ENCODE peak calls at places on chromosome 5, in ten cellular contexts. One of them, this sample, is unnamed.

GRCh38 chr5:93874491-93874890 is 133.1 kb upstream of the POU5F2 start:
- DNase-seq in mesendoderm: no peak
- DNase-seq in IMR-90: peak
- DNase-seq in heart right ventricle: no peak
- DNase-seq in cardiac muscle cell: no peak
- DNase-seq in breast epithelium: no peak
- DNase-seq in body of pancreas: no peak
- DNase-seq in CD8-positive, alpha-beta T cell: no peak
- DNase-seq in right atrium auricular region: no peak
- DNase-seq in CD4-positive, alpha-beta T cell: no peak
- DNase-seq in this sample: no peak

GRCh38 chr5:37889612-37890317 is 49.9 kb upstream of the GDNF start:
- DNase-seq in mesendoderm: peak
- DNase-seq in IMR-90: peak
- DNase-seq in heart right ventricle: no peak
- DNase-seq in cardiac muscle cell: no peak
- DNase-seq in breast epithelium: no peak
- DNase-seq in body of pancreas: no peak
- DNase-seq in CD8-positive, alpha-beta T cell: no peak
- DNase-seq in right atrium auricular region: no peak
- DNase-seq in CD4-positive, alpha-beta T cell: no peak
- DNase-seq in this sample: no peak

GRCh38 chr5:76893294-76893693 is 43.5 kb downstream of the S100Z start:
- DNase-seq in mesendoderm: no peak
- DNase-seq in IMR-90: no peak
- DNase-seq in heart right ventricle: no peak
- DNase-seq in cardiac muscle cell: no peak
- DNase-seq in breast epithelium: no peak
- DNase-seq in body of pancreas: no peak
- DNase-seq in CD8-positive, alpha-beta T cell: no peak
- DNase-seq in right atrium auricular region: no peak
- DNase-seq in CD4-positive, alpha-beta T cell: no peak
- DNase-seq in this sample: no peak

GRCh38 chr5:170407062-170407461 is 17.9 kb upstream of the KCNMB1 start:
- DNase-seq in mesendoderm: no peak
- DNase-seq in IMR-90: no peak
- DNase-seq in heart right ventricle: no peak
- DNase-seq in cardiac muscle cell: no peak
- DNase-seq in breast epithelium: no peak
- DNase-seq in body of pancreas: no peak
- DNase-seq in CD8-positive, alpha-beta T cell: no peak
- DNase-seq in right atrium auricular region: no peak
- DNase-seq in CD4-positive, alpha-beta T cell: no peak
- DNase-seq in this sample: no peak

GRCh38 chr5:72584466-72584865 is 77.3 kb upstream of the ZNF366 start:
- DNase-seq in mesendoderm: no peak
- DNase-seq in IMR-90: no peak
- DNase-seq in heart right ventricle: no peak
- DNase-seq in cardiac muscle cell: no peak
- DNase-seq in breast epithelium: no peak
- DNase-seq in body of pancreas: no peak
- DNase-seq in CD8-positive, alpha-beta T cell: no peak
- DNase-seq in right atrium auricular region: no peak
- DNase-seq in CD4-positive, alpha-beta T cell: no peak
- DNase-seq in this sample: no peak

GRCh38 chr5:61625682-61626620 is 293.9 kb downstream of the ZSWIM6 start:
- DNase-seq in mesendoderm: peak
- DNase-seq in IMR-90: peak
- DNase-seq in heart right ventricle: peak
- DNase-seq in cardiac muscle cell: peak
- DNase-seq in breast epithelium: peak
- DNase-seq in body of pancreas: peak
- DNase-seq in CD8-positive, alpha-beta T cell: peak
- DNase-seq in right atrium auricular region: peak
- DNase-seq in CD4-positive, alpha-beta T cell: no peak
- DNase-seq in this sample: no peak

GRCh38 chr5:77400645-77401044 is 91.5 kb downstream of the WDR41 start:
- DNase-seq in mesendoderm: no peak
- DNase-seq in IMR-90: peak
- DNase-seq in heart right ventricle: no peak
- DNase-seq in cardiac muscle cell: no peak
- DNase-seq in breast epithelium: no peak
- DNase-seq in body of pancreas: no peak
- DNase-seq in CD8-positive, alpha-beta T cell: no peak
- DNase-seq in right atrium auricular region: no peak
- DNase-seq in CD4-positive, alpha-beta T cell: no peak
- DNase-seq in this sample: no peak

GRCh38 chr5:67879619-67880357 is 335.8 kb upstream of the PIK3R1 start:
- DNase-seq in mesendoderm: no peak
- DNase-seq in IMR-90: no peak
- DNase-seq in heart right ventricle: no peak
- DNase-seq in cardiac muscle cell: no peak
- DNase-seq in breast epithelium: no peak
- DNase-seq in body of pancreas: no peak
- DNase-seq in CD8-positive, alpha-beta T cell: no peak
- DNase-seq in right atrium auricular region: no peak
- DNase-seq in CD4-positive, alpha-beta T cell: no peak
- DNase-seq in this sample: no peak

GRCh38 chr5:132668706-132669454 is 4.9 kb upstream of the IL4 start:
- DNase-seq in mesendoderm: no peak
- DNase-seq in IMR-90: no peak
- DNase-seq in heart right ventricle: no peak
- DNase-seq in cardiac muscle cell: no peak
- DNase-seq in breast epithelium: no peak
- DNase-seq in body of pancreas: no peak
- DNase-seq in CD8-positive, alpha-beta T cell: no peak
- DNase-seq in right atrium auricular region: no peak
- DNase-seq in CD4-positive, alpha-beta T cell: no peak
- DNase-seq in this sample: no peak

GRCh38 chr5:170480277-170480676 is 23.5 kb upstream of the KCNIP1 start:
- DNase-seq in mesendoderm: no peak
- DNase-seq in IMR-90: no peak
- DNase-seq in heart right ventricle: no peak
- DNase-seq in cardiac muscle cell: no peak
- DNase-seq in breast epithelium: no peak
- DNase-seq in body of pancreas: no peak
- DNase-seq in CD8-positive, alpha-beta T cell: no peak
- DNase-seq in right atrium auricular region: no peak
- DNase-seq in CD4-positive, alpha-beta T cell: no peak
- DNase-seq in this sample: no peak

GRCh38 chr5:38622723-38623129 is 66.3 kb upstream of the LIFR start:
- DNase-seq in mesendoderm: no peak
- DNase-seq in IMR-90: no peak
- DNase-seq in heart right ventricle: no peak
- DNase-seq in cardiac muscle cell: no peak
- DNase-seq in breast epithelium: no peak
- DNase-seq in body of pancreas: no peak
- DNase-seq in CD8-positive, alpha-beta T cell: no peak
- DNase-seq in right atrium auricular region: no peak
- DNase-seq in CD4-positive, alpha-beta T cell: no peak
- DNase-seq in this sample: no peak

GRCh38 chr5:180333661-180334060 is 19.5 kb downstream of the GFPT2 start:
- DNase-seq in mesendoderm: no peak
- DNase-seq in IMR-90: peak
- DNase-seq in heart right ventricle: no peak
- DNase-seq in cardiac muscle cell: no peak
- DNase-seq in breast epithelium: no peak
- DNase-seq in body of pancreas: no peak
- DNase-seq in CD8-positive, alpha-beta T cell: no peak
- DNase-seq in right atrium auricular region: no peak
- DNase-seq in CD4-positive, alpha-beta T cell: no peak
- DNase-seq in this sample: no peak

GRCh38 chr5:104494043-104494442 is 931.5 kb upstream of the NUDT12 start:
- DNase-seq in mesendoderm: no peak
- DNase-seq in IMR-90: no peak
- DNase-seq in heart right ventricle: no peak
- DNase-seq in cardiac muscle cell: no peak
- DNase-seq in breast epithelium: no peak
- DNase-seq in body of pancreas: no peak
- DNase-seq in CD8-positive, alpha-beta T cell: no peak
- DNase-seq in right atrium auricular region: no peak
- DNase-seq in CD4-positive, alpha-beta T cell: no peak
- DNase-seq in this sample: no peak

GRCh38 chr5:7795311-7795710 is 55.6 kb downstream of the CFAP90 start:
- DNase-seq in mesendoderm: no peak
- DNase-seq in IMR-90: no peak
- DNase-seq in heart right ventricle: no peak
- DNase-seq in cardiac muscle cell: no peak
- DNase-seq in breast epithelium: no peak
- DNase-seq in body of pancreas: no peak
- DNase-seq in CD8-positive, alpha-beta T cell: no peak
- DNase-seq in right atrium auricular region: no peak
- DNase-seq in CD4-positive, alpha-beta T cell: no peak
- DNase-seq in this sample: no peak

GRCh38 chr5:169003721-169004481 is 297.0 kb downstream of the SLIT3 start:
- DNase-seq in mesendoderm: peak
- DNase-seq in IMR-90: no peak
- DNase-seq in heart right ventricle: no peak
- DNase-seq in cardiac muscle cell: peak
- DNase-seq in breast epithelium: no peak
- DNase-seq in body of pancreas: no peak
- DNase-seq in CD8-positive, alpha-beta T cell: no peak
- DNase-seq in right atrium auricular region: no peak
- DNase-seq in CD4-positive, alpha-beta T cell: no peak
- DNase-seq in this sample: no peak

GRCh38 chr5:138370537-138370936 is 18.1 kb downstream of the KDM3B start:
- DNase-seq in mesendoderm: no peak
- DNase-seq in IMR-90: peak
- DNase-seq in heart right ventricle: no peak
- DNase-seq in cardiac muscle cell: no peak
- DNase-seq in breast epithelium: no peak
- DNase-seq in body of pancreas: no peak
- DNase-seq in CD8-positive, alpha-beta T cell: no peak
- DNase-seq in right atrium auricular region: no peak
- DNase-seq in CD4-positive, alpha-beta T cell: no peak
- DNase-seq in this sample: no peak
- H3K27ac ChIP-seq in mesendoderm: no peak
- H3K27ac ChIP-seq in IMR-90: no peak
- H3K27ac ChIP-seq in heart right ventricle: peak
- H3K27ac ChIP-seq in cardiac muscle cell: no peak
- H3K27ac ChIP-seq in breast epithelium: no peak
- H3K27ac ChIP-seq in body of pancreas: no peak
- H3K27ac ChIP-seq in CD8-positive, alpha-beta T cell: no peak
- H3K27ac ChIP-seq in right atrium auricular region: peak
- H3K27ac ChIP-seq in CD4-positive, alpha-beta T cell: no peak
- H3K27ac ChIP-seq in this sample: no peak

DNA sequence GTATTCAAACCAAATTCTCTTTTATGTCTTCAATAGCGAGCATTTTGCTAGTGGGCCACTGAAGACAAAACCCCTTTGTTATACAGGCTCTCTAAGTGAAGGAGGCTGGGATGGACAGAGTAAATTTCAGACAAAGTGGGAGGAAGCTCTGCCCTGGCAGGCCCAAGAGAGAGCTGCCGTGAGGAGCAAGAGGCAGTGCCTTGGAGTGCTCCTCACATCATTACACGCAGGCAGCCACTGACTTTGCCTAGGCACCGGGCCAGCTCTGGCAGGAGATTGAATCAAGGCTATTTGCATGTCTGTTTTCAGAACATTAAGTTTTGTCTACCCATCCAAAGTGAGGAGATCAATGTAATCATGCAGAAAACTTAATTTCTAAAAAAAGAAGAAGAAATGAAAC is 167.7 kb downstream of the CCDC192 start:
- DNase-seq in mesendoderm: no peak
- DNase-seq in IMR-90: no peak
- DNase-seq in heart right ventricle: peak
- DNase-seq in cardiac muscle cell: no peak
- DNase-seq in breast epithelium: peak
- DNase-seq in body of pancreas: peak
- DNase-seq in CD8-positive, alpha-beta T cell: no peak
- DNase-seq in right atrium auricular region: peak
- DNase-seq in CD4-positive, alpha-beta T cell: no peak
- DNase-seq in this sample: no peak
- H3K27ac ChIP-seq in mesendoderm: no peak
- H3K27ac ChIP-seq in IMR-90: no peak
- H3K27ac ChIP-seq in heart right ventricle: peak
- H3K27ac ChIP-seq in cardiac muscle cell: no peak
- H3K27ac ChIP-seq in breast epithelium: peak
- H3K27ac ChIP-seq in body of pancreas: no peak
- H3K27ac ChIP-seq in CD8-positive, alpha-beta T cell: no peak
- H3K27ac ChIP-seq in right atrium auricular region: peak
- H3K27ac ChIP-seq in CD4-positive, alpha-beta T cell: no peak
- H3K27ac ChIP-seq in this sample: no peak

DNA sequence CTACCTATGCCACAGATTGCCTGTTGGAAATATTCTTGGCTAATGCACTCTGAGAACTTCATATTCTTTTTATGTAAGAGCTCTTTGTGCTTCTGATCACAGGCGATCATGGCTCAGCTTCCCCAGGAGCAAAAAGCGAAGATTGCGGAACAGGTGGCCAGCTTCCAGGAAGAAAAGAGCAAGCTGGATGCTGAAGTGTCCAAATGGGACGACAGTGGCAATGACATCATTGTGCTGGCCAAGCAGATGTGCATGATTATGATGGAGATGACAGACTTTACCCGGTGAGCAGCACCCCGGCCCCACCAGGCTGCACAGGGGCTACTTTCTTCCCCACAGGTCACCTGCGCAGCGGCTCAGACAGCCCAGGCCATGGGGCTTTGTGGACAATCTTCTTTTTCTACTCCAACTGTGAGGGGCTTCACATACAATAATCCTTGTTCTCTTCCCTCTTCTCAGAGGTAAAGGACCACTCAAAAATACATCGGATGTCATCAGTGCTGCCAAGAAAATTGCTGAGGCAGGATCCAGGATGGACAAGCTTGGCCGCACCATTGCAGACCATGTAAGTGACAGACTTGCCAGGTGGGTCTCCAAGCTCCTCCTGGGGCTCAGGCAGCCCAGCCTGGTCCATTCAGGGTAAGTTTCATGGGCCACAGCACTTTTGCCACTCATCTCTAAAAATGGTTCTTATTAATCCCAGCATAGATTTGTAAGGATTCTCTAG is 55.4 kb upstream of the LRRTM2 start:
- DNase-seq in mesendoderm: no peak
- DNase-seq in IMR-90: no peak
- DNase-seq in heart right ventricle: no peak
- DNase-seq in cardiac muscle cell: no peak
- DNase-seq in breast epithelium: peak
- DNase-seq in body of pancreas: no peak
- DNase-seq in CD8-positive, alpha-beta T cell: no peak
- DNase-seq in right atrium auricular region: no peak
- DNase-seq in CD4-positive, alpha-beta T cell: no peak
- DNase-seq in this sample: no peak
- H3K27ac ChIP-seq in mesendoderm: no peak
- H3K27ac ChIP-seq in IMR-90: no peak
- H3K27ac ChIP-seq in heart right ventricle: no peak
- H3K27ac ChIP-seq in cardiac muscle cell: no peak
- H3K27ac ChIP-seq in breast epithelium: peak
- H3K27ac ChIP-seq in body of pancreas: no peak
- H3K27ac ChIP-seq in CD8-positive, alpha-beta T cell: no peak
- H3K27ac ChIP-seq in right atrium auricular region: peak
- H3K27ac ChIP-seq in CD4-positive, alpha-beta T cell: no peak
- H3K27ac ChIP-seq in this sample: no peak

GRCh38 chr5:92455011-92455410 is 1071.9 kb upstream of the ARRDC3 start:
- DNase-seq in mesendoderm: no peak
- DNase-seq in IMR-90: no peak
- DNase-seq in heart right ventricle: no peak
- DNase-seq in cardiac muscle cell: no peak
- DNase-seq in breast epithelium: no peak
- DNase-seq in body of pancreas: no peak
- DNase-seq in CD8-positive, alpha-beta T cell: no peak
- DNase-seq in right atrium auricular region: no peak
- DNase-seq in CD4-positive, alpha-beta T cell: no peak
- DNase-seq in this sample: no peak
- H3K27ac ChIP-seq in mesendoderm: no peak
- H3K27ac ChIP-seq in IMR-90: no peak
- H3K27ac ChIP-seq in heart right ventricle: no peak
- H3K27ac ChIP-seq in cardiac muscle cell: no peak
- H3K27ac ChIP-seq in breast epithelium: no peak
- H3K27ac ChIP-seq in body of pancreas: no peak
- H3K27ac ChIP-seq in CD8-positive, alpha-beta T cell: no peak
- H3K27ac ChIP-seq in right atrium auricular region: no peak
- H3K27ac ChIP-seq in CD4-positive, alpha-beta T cell: no peak
- H3K27ac ChIP-seq in this sample: no peak

This sample was measured in WERI-Rb-1.